ENCODE peak calls at places on chromosomes 5 and 9, in eight cellular contexts. P is PC-9, C is astrocyte, U is HepG2, B is GM12878, S is SK-N-SH, X is OCI-LY7, L is hepatocyte. I is an unnamed sample. For H4K20me1 and H3K79me2, the result is how much of the 10 kb centered on the place peaks cover.

GRCh38 chr5:95895771-95896170 is 65.9 kb downstream of the ELL2 start:
- DNase-seq in P (no peak), C (peak), U (no peak), B (no peak), S (no peak), X (no peak), L (no peak), I (no peak)

GRCh38 chr5:2306711-2307110 is 424.0 kb upstream of the IRX4 start:
- DNase-seq in P (no peak), C (no peak), U (no peak), B (no peak), S (no peak), X (no peak), L (no peak), I (no peak)

GRCh38 chr9:70902171-70902570 is 219.2 kb downstream of the TRPM3 start:
- DNase-seq in P (no peak), C (peak), U (no peak), B (no peak), S (no peak), X (no peak), L (no peak), I (peak)

GRCh38 chr5:146466521-146467349 is 19.6 kb downstream of the TCERG1 start:
- DNase-seq in P (no peak), C (peak), U (no peak), B (no peak), S (peak), X (peak), L (no peak), I (no peak)

GRCh38 chr5:72364961-72365360 is 44.8 kb downstream of the PTCD2 start:
- DNase-seq in P (no peak), C (no peak), U (no peak), B (no peak), S (no peak), X (no peak), L (no peak), I (no peak)

GRCh38 chr5:174601937-174602336 is 122.4 kb upstream of the MSX2 start:
- DNase-seq in P (no peak), C (peak), U (no peak), B (no peak), S (no peak), X (no peak), L (peak), I (peak)

GRCh38 chr5:56699588-56699987 is 115.8 kb upstream of the MAP3K1 start:
- DNase-seq in P (no peak), C (no peak), U (no peak), B (no peak), S (no peak), X (no peak), L (no peak), I (no peak)

GRCh38 chr5:81633916-81634315 is 117.0 kb downstream of the SSBP2 start:
- DNase-seq in P (no peak), C (no peak), U (no peak), B (no peak), S (no peak), X (peak), L (no peak), I (no peak)

GRCh38 chr5:173230741-173231380 is 4.1 kb downstream of the NKX2-5 start:
- DNase-seq in P (no peak), C (no peak), U (no peak), B (no peak), S (no peak), X (no peak), L (no peak), I (no peak)

GRCh38 chr9:3906437-3907213 is 380.8 kb upstream of the RFX3 start:
- DNase-seq in P (peak), C (peak), U (no peak), B (no peak), S (peak), X (no peak), L (peak), I (peak)

DNA sequence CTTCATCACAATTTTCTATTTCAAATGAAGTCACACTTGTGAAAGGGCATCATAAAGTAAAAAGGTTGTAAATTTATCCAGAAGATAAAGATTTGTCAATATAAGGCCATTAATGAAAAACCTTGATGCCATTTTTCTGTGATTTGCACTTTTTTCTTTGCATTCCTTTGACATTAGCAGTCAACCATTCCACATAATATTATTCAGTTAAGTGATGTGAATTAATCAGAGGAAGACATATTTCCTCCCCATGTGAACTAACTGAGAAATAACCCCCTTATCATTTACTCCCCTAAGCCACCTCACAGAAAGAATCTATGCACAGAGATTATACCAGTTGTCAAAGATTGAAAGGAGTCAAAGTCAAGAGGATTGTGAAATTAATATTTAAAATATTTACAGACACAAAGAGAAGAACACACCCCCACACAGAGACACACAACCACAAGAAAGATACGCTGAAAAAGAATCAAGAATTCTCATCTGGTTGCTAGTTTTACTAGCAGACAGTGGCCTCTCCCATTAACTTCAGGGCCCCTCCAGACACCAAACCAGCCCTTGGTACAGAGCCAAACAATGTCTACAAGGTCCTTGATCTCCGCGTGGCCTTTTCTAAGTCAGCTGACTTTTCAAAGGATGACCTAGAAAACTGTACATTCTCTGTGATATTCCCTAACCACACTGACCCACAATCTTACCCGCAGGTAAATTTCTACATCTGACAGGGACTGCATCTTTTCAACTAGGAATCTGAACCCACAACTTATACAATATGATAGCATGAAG is 29.5 kb downstream of the GNAQ start:
- DNase-seq in P (no peak), C (peak), U (peak), B (no peak), S (no peak), X (no peak), L (no peak), I (no peak)
- H4K20me1 ChIP-seq in P (under half), C (under half), U (under half), B (under half), S (under half), X (under half), L (under half), I (under half)

DNA sequence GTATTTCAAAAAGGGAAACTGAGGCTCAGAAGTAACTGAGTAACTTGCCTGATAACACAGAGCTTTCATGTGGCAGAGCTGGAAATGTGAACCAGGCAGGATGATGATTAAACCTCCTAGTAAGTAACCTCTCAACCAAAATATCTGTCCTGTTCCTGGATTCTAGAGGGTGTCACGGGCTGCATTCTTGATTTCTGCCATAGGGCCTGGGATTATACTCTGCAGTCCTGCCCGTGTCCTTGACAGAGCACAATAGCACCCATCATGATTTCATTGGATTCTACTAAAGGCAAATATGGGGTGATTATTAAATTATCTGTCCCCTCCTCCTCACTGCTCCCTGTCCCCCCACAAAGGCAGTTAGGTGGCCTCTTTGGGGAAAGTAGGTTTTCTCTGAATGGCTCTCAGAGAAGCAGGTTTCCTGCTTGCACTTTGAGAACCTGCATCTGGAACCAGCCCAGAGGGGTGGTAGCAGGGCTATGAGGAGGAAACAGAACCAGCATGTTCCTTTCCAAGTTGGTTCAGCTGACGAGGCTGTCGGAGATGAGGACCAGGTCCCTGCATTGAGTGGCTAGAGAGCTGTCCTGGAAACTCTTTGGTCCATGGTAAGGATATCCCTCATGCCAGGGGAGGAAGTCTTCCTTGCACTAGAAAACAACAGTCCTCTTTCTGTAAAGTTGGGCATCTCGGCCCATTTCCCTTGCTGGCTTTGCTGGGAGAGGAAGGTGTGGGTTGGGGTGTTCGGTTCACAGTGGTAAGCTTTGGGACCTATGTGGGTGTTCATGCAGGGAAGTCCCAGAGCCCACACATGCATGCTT is 36.6 kb downstream of the PPARGC1B start:
- DNase-seq in P (no peak), C (no peak), U (no peak), B (no peak), S (no peak), X (no peak), L (no peak), I (no peak)
- H3K79me2 ChIP-seq in P (under half), C (under half), U (under half), B (under half), S (under half), X (under half), L (under half), I (under half)

GRCh38 chr9:136889858-136890257 is 3.5 kb downstream of the TRAF2 start:
- DNase-seq in P (no peak), C (no peak), U (no peak), B (no peak), S (no peak), X (no peak), L (no peak), I (no peak)
- H4K20me1 ChIP-seq in P (under half), C (under half), U (under half), B (under half), S (under half), X (under half), L (under half), I (under half)

GRCh38 chr9:6418764-6419163 is 5.8 kb downstream of the UHRF2 start:
- DNase-seq in P (no peak), C (no peak), U (no peak), B (no peak), S (no peak), X (no peak), L (no peak), I (no peak)
- H3K79me2 ChIP-seq in P (half or more), C (half or more), U (half or more), B (half or more), S (half or more), X (half or more), L (half or more), I (half or more)

DNA sequence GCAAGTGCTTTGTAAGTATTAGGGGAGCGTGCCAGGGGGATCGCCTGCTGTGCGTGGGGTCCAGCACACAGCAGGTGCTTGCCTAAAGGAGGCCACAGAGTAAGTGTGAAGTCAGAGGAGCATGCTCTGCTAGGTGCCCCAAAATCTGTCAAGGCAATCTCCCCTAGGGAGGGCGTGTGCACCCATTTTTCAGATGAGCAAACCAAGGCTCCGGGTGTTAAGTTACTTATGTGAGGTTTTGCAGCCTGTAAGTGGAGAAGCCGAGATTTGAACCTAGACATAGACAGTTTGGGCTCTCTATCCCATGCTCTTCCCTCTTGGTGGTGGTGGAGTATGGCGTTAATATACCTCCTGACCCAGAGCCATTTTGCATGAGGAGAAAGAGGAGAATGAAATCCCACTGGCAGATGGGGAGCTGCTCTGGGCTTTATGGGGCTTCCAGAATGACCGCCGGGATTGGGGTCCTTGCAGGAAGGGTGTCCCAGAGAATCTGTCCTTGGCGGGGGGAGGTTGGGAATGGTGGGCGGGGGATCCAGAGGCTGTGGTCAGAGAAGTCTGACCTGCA is 14.1 kb downstream of the NDST1 start:
- DNase-seq in P (no peak), C (no peak), U (no peak), B (no peak), S (no peak), X (no peak), L (no peak), I (no peak)
- H4K20me1 ChIP-seq in P (half or more), C (half or more), U (under half), B (under half), S (half or more), X (under half), L (under half), I (under half)

GRCh38 chr9:21504894-21505293 is 22.8 kb upstream of the IFNE start:
- DNase-seq in P (no peak), C (no peak), U (no peak), B (no peak), S (no peak), X (no peak), L (no peak), I (no peak)

GRCh38 chr9:21506910-21507795 is 25.0 kb upstream of the IFNE start:
- DNase-seq in P (peak), C (peak), U (no peak), B (no peak), S (no peak), X (no peak), L (peak), I (peak)

GRCh38 chr9:21513431-21513830 is 31.3 kb upstream of the IFNE start:
- DNase-seq in P (no peak), C (no peak), U (no peak), B (no peak), S (no peak), X (no peak), L (no peak), I (peak)

GRCh38 chr9:21505425-21506179 is 23.5 kb upstream of the IFNE start:
- DNase-seq in P (no peak), C (peak), U (no peak), B (no peak), S (no peak), X (no peak), L (no peak), I (peak)

DNA sequence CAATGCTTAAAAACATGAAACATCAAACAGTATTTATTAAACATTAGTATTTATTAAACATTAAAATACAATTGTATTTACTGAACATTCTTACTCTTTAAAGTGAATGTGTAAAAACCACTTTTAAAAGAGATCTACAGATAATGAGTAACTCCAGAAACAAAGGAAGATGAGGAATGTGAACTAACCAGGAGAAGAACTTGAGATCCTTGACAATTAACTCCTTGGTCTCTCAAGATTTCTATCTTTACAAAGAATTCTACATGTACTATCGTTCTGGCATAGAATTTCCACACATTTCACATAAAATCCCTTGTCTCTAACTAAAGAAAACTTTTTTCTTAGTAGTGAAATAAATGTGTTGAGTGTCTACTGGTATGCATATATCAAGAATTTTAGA is 28.7 kb upstream of the IFNE start:
- DNase-seq in P (no peak), C (no peak), U (no peak), B (no peak), S (no peak), X (no peak), L (no peak), I (no peak)
- H3K79me2 ChIP-seq in P (under half), C (half or more), U (under half), B (under half), S (under half), X (under half), L (under half), I (half or more)